ENCODE peak calls at places on chromosomes 2 and 18, in seven cellular contexts. K, V, D, F, M, J and O are unnamed samples.
A peak's percentile ranks its signal among the peaks of the same experiment; 100 is the strongest.

GRCh38 chr18:33440011-33440383 is 524 bp downstream of the CCDC178 start:
- DNase-seq in K (peak; percentile 2), V (peak; percentile 38), D (no peak), F (peak; percentile 34), M (no peak), J (no peak), O (peak; percentile 45)

GRCh38 chr2:116979941-116980340 is 834.5 kb upstream of the DDX18 start:
- DNase-seq in K (no peak), V (no peak), D (no peak), F (no peak), M (no peak), J (no peak), O (no peak)

GRCh38 chr2:237645261-237645660 is 17.9 kb downstream of the LRRFIP1 start:
- DNase-seq in K (no peak), V (no peak), D (no peak), F (no peak), M (no peak), J (no peak), O (no peak)

GRCh38 chr2:188870289-188870688 is 103.9 kb upstream of the COL3A1 start:
- DNase-seq in K (peak; percentile 7), V (no peak), D (no peak), F (no peak), M (no peak), J (no peak), O (no peak)

GRCh38 chr2:159093496-159093895 is 125.1 kb downstream of the TANC1 start:
- DNase-seq in K (no peak), V (peak; percentile 45), D (no peak), F (no peak), M (no peak), J (no peak), O (no peak)

GRCh38 chr2:196012314-196012713 is 56.3 kb downstream of the DNAH7 start:
- DNase-seq in K (no peak), V (no peak), D (no peak), F (no peak), M (no peak), J (no peak), O (no peak)

GRCh38 chr2:239528883-239529282 is 128.1 kb upstream of the HDAC4 start:
- DNase-seq in K (no peak), V (no peak), D (no peak), F (no peak), M (no peak), J (no peak), O (no peak)

GRCh38 chr2:85470850-85471800 is 52.6 kb downstream of the SH2D6 start:
- DNase-seq in K (peak; percentile 57), V (peak; percentile 92), D (no peak), F (no peak), M (no peak), J (peak; percentile 61), O (peak; percentile 88)

GRCh38 chr2:221610249-221610648 is 38.1 kb upstream of the EPHA4 start:
- DNase-seq in K (no peak), V (no peak), D (no peak), F (no peak), M (no peak), J (no peak), O (no peak)

GRCh38 chr2:41129988-41130387 is 678.1 kb upstream of the SLC8A1 start:
- DNase-seq in K (no peak), V (no peak), D (no peak), F (no peak), M (no peak), J (no peak), O (no peak)

GRCh38 chr2:108922141-108922915 is 66.7 kb downstream of the EDAR start:
- DNase-seq in K (peak; percentile 94), V (no peak), D (no peak), F (no peak), M (no peak), J (peak; percentile 32), O (no peak)

GRCh38 chr2:102069311-102069974 is 73.1 kb upstream of the IL1R1 start:
- DNase-seq in K (no peak), V (no peak), D (no peak), F (no peak), M (no peak), J (no peak), O (no peak)

GRCh38 chr2:170222842-170223241 is 44.9 kb downstream of the MYO3B start:
- DNase-seq in K (no peak), V (no peak), D (no peak), F (no peak), M (no peak), J (no peak), O (no peak)

GRCh38 chr18:76494181-76494540 is 881 bp downstream of the ZNF516 start:
- DNase-seq in K (no peak), V (no peak), D (no peak), F (peak; percentile 44), M (no peak), J (no peak), O (peak; percentile 50)

GRCh38 chr2:133863106-133863800 is 295.0 kb upstream of the NCKAP5 start:
- DNase-seq in K (no peak), V (no peak), D (no peak), F (no peak), M (no peak), J (no peak), O (no peak)

GRCh38 chr18:59446012-59446411 is 86.9 kb upstream of the LMAN1 start:
- DNase-seq in K (peak; percentile 8), V (no peak), D (no peak), F (no peak), M (no peak), J (no peak), O (no peak)

GRCh38 chr2:65369574-65369973 is 62.8 kb downstream of the SPRED2 start:
- DNase-seq in K (no peak), V (no peak), D (no peak), F (no peak), M (no peak), J (no peak), O (no peak)

GRCh38 chr2:204483497-204484164 is 61.6 kb upstream of the PARD3B start:
- DNase-seq in K (no peak), V (peak; percentile 27), D (no peak), F (peak; percentile 6), M (no peak), J (no peak), O (peak; percentile 61)

GRCh38 chr2:66432801-66433694 is 1.9 kb upstream of the MEIS1 start:
- DNase-seq in K (peak; percentile 91), V (peak; percentile 61), D (no peak), F (peak; percentile 89), M (peak; percentile 24), J (peak; percentile 76), O (peak; percentile 92)

GRCh38 chr18:6249110-6249680 is 165.5 kb downstream of the L3MBTL4 start:
- DNase-seq in K (no peak), V (no peak), D (no peak), F (no peak), M (no peak), J (no peak), O (no peak)

GRCh38 chr2:38076250-38076709 is 329 bp upstream of the CYP1B1 start:
- DNase-seq in K (peak; percentile 45), V (peak; percentile 32), D (no peak), F (peak; percentile 41), M (peak; percentile 51), J (peak; percentile 71), O (peak; percentile 85)

GRCh38 chr2:95695613-95696012 is 103.8 kb downstream of the TRIM43 start:
- DNase-seq in K (no peak), V (no peak), D (no peak), F (no peak), M (no peak), J (peak; percentile 47), O (peak; percentile 84)

GRCh38 chr18:47187721-47188120 is 11.6 kb upstream of the IER3IP1 start:
- DNase-seq in K (peak; percentile 27), V (no peak), D (no peak), F (no peak), M (no peak), J (no peak), O (no peak)

GRCh38 chr2:111122631-111123421 is 2.1 kb downstream of the BCL2L11 start:
- DNase-seq in K (peak; percentile 84), V (peak; percentile 78), D (no peak), F (peak; percentile 36), M (peak; percentile 17), J (peak; percentile 85), O (peak; percentile 90)

GRCh38 chr18:48913201-48913600 is 37.6 kb downstream of the SMAD7 start:
- DNase-seq in K (no peak), V (peak; percentile 56), D (peak; percentile 38), F (no peak), M (no peak), J (peak; percentile 75), O (no peak)

GRCh38 chr2:109562421-109562820 is 51.3 kb downstream of the SEPTIN10 start:
- DNase-seq in K (no peak), V (no peak), D (no peak), F (no peak), M (no peak), J (no peak), O (no peak)

GRCh38 chr2:239944706-239945551 is 80.2 kb downstream of the NDUFA10 start:
- DNase-seq in K (no peak), V (no peak), D (no peak), F (no peak), M (no peak), J (peak; percentile 63), O (peak; percentile 55)

GRCh38 chr2:160406591-160407392 is 86.8 kb downstream of the RBMS1 start:
- DNase-seq in K (peak; percentile 71), V (peak; percentile 66), D (peak; percentile 58), F (no peak), M (peak; percentile 39), J (peak; percentile 92), O (peak; percentile 56)